ENCODE peak calls at places on chromosome 12, in six cellular contexts. One of them, this sample, is unnamed.

GRCh38 chr12:89469361-89469760 is 55.2 kb downstream of the GALNT4 start:
- DNase-seq in NCI-H82: no peak
- DNase-seq in stimulated activated CD8-positive, alpha-beta memory T cell treated with anti-CD3 and anti-CD28 coated beads, Interleukin-7, amount 100 ng/mL, for 1 hour: peak; percentile 1
- DNase-seq in NCI-H187: no peak
- DNase-seq in left colon: no peak
- DNase-seq in IMR-90: peak; percentile 73
- DNase-seq in this sample: peak; percentile 73

GRCh38 chr12:124767075-124767821 is 96.4 kb downstream of the SCARB1 start:
- DNase-seq in NCI-H187: peak; percentile 59
- DNase-seq in NCI-H82: peak; percentile 89
- DNase-seq in left colon: no peak
- DNase-seq in IMR-90: peak; percentile 53
- DNase-seq in stimulated activated CD8-positive, alpha-beta memory T cell treated with anti-CD3 and anti-CD28 coated beads, Interleukin-7, amount 100 ng/mL, for 1 hour: peak; percentile 71
- DNase-seq in this sample: peak; percentile 78

GRCh38 chr12:88299567-88300101 is 157.5 kb downstream of the TMTC3 start:
- DNase-seq in NCI-H82: no peak
- DNase-seq in left colon: no peak
- DNase-seq in IMR-90: peak; percentile 98
- DNase-seq in stimulated activated CD8-positive, alpha-beta memory T cell treated with anti-CD3 and anti-CD28 coated beads, Interleukin-7, amount 100 ng/mL, for 1 hour: no peak
- DNase-seq in NCI-H187: no peak
- DNase-seq in this sample: peak; percentile 96

GRCh38 chr12:28171356-28172060 is 18.7 kb upstream of the CCDC91 start:
- DNase-seq in IMR-90: no peak
- DNase-seq in NCI-H187: no peak
- DNase-seq in left colon: no peak
- DNase-seq in stimulated activated CD8-positive, alpha-beta memory T cell treated with anti-CD3 and anti-CD28 coated beads, Interleukin-7, amount 100 ng/mL, for 1 hour: no peak
- DNase-seq in NCI-H82: no peak
- DNase-seq in this sample: no peak

GRCh38 chr12:21751517-21751916 is 23.0 kb downstream of the KCNJ8 start:
- DNase-seq in NCI-H82: no peak
- DNase-seq in stimulated activated CD8-positive, alpha-beta memory T cell treated with anti-CD3 and anti-CD28 coated beads, Interleukin-7, amount 100 ng/mL, for 1 hour: no peak
- DNase-seq in IMR-90: peak; percentile 74
- DNase-seq in left colon: no peak
- DNase-seq in NCI-H187: no peak
- DNase-seq in this sample: peak; percentile 66

GRCh38 chr12:75944097-75944904 is 87.3 kb downstream of the PHLDA1 start:
- DNase-seq in NCI-H187: no peak
- DNase-seq in stimulated activated CD8-positive, alpha-beta memory T cell treated with anti-CD3 and anti-CD28 coated beads, Interleukin-7, amount 100 ng/mL, for 1 hour: no peak
- DNase-seq in IMR-90: peak; percentile 95
- DNase-seq in left colon: no peak
- DNase-seq in NCI-H82: no peak
- DNase-seq in this sample: peak; percentile 93

GRCh38 chr12:67826946-67827719 is 162.1 kb upstream of the IFNG-AS1 start:
- DNase-seq in NCI-H187: no peak
- DNase-seq in NCI-H82: no peak
- DNase-seq in IMR-90: peak; percentile 66
- DNase-seq in stimulated activated CD8-positive, alpha-beta memory T cell treated with anti-CD3 and anti-CD28 coated beads, Interleukin-7, amount 100 ng/mL, for 1 hour: no peak
- DNase-seq in left colon: no peak
- DNase-seq in this sample: no peak

GRCh38 chr12:1910468-1910867 is 8.0 kb downstream of the CACNA2D4 start:
- DNase-seq in left colon: no peak
- DNase-seq in NCI-H187: no peak
- DNase-seq in IMR-90: no peak
- DNase-seq in stimulated activated CD8-positive, alpha-beta memory T cell treated with anti-CD3 and anti-CD28 coated beads, Interleukin-7, amount 100 ng/mL, for 1 hour: no peak
- DNase-seq in NCI-H82: no peak
- DNase-seq in this sample: no peak

GRCh38 chr12:31322651-31323248 is 3.2 kb downstream of the SINHCAF start:
- DNase-seq in NCI-H187: no peak
- DNase-seq in left colon: no peak
- DNase-seq in stimulated activated CD8-positive, alpha-beta memory T cell treated with anti-CD3 and anti-CD28 coated beads, Interleukin-7, amount 100 ng/mL, for 1 hour: no peak
- DNase-seq in NCI-H82: peak; percentile 54
- DNase-seq in IMR-90: peak; percentile 59
- DNase-seq in this sample: peak; percentile 46

GRCh38 chr12:58443273-58443980 is 476.9 kb downstream of the LRIG3 start:
- DNase-seq in IMR-90: peak; percentile 13
- DNase-seq in stimulated activated CD8-positive, alpha-beta memory T cell treated with anti-CD3 and anti-CD28 coated beads, Interleukin-7, amount 100 ng/mL, for 1 hour: no peak
- DNase-seq in NCI-H82: peak; percentile 65
- DNase-seq in NCI-H187: no peak
- DNase-seq in left colon: no peak
- DNase-seq in this sample: no peak